ENCODE peak calls at places on chromosome 10, in four cellular contexts. K is A549, G is K562, L is GM12878. A is an unnamed sample.

GRCh38 chr10:127153166-127153565 is 43.2 kb downstream of the INSYN2A start:
- DNase-seq in K (no peak), G (no peak), L (no peak), A (peak)

GRCh38 chr10:14530465-14530864 is 199.7 kb upstream of the FRMD4A start:
- DNase-seq in K (no peak), G (no peak), L (no peak), A (peak)

GRCh38 chr10:624605-625334 is 64.7 kb downstream of the DIP2C start:
- DNase-seq in K (no peak), G (no peak), L (no peak), A (peak)

GRCh38 chr10:124477614-124478363 is 16.2 kb downstream of the LHPP start:
- DNase-seq in K (no peak), G (no peak), L (no peak), A (no peak)

GRCh38 chr10:14397069-14397468 is 66.3 kb upstream of the FRMD4A start:
- DNase-seq in K (no peak), G (no peak), L (no peak), A (peak)

GRCh38 chr10:80900661-80901060 is 363.0 kb downstream of the SH2D4B start:
- DNase-seq in K (no peak), G (no peak), L (no peak), A (no peak)

GRCh38 chr10:18479502-18479901 is 171.9 kb downstream of the NSUN6 start:
- DNase-seq in K (no peak), G (no peak), L (no peak), A (no peak)

GRCh38 chr10:45180507-45180906 is 134.9 kb downstream of the OR13A1 start:
- DNase-seq in K (no peak), G (no peak), L (no peak), A (no peak)

GRCh38 chr10:67925449-67926005 is 41.1 kb downstream of the SIRT1 start:
- DNase-seq in K (no peak), G (no peak), L (no peak), A (peak)

GRCh38 chr10:131560166-131560565 is 248.6 kb upstream of the TCERG1L start:
- DNase-seq in K (no peak), G (no peak), L (no peak), A (no peak)

GRCh38 chr10:27719052-27719451 is 26.6 kb downstream of the MKX start:
- DNase-seq in K (no peak), G (no peak), L (no peak), A (no peak)

GRCh38 chr10:7412482-7413251 is 1.8 kb upstream of the SFMBT2 start:
- DNase-seq in K (no peak), G (no peak), L (no peak), A (no peak)

GRCh38 chr10:5904227-5904626 is 14.2 kb downstream of the FBH1 start:
- DNase-seq in K (no peak), G (no peak), L (peak), A (no peak)

GRCh38 chr10:25288181-25288580 is 113.4 kb downstream of the GPR158 start:
- DNase-seq in K (no peak), G (no peak), L (no peak), A (no peak)

GRCh38 chr10:119022846-119023552 is 6.5 kb upstream of the NANOS1 start:
- DNase-seq in K (no peak), G (no peak), L (no peak), A (peak)

GRCh38 chr10:62185914-62186692 is 82.5 kb downstream of the RTKN2 start:
- DNase-seq in K (no peak), G (no peak), L (no peak), A (no peak)

GRCh38 chr10:126902157-126902556 is 3.1 kb upstream of the DOCK1 start:
- DNase-seq in K (peak), G (no peak), L (no peak), A (peak)

GRCh38 chr10:61975107-61975932 is 73.8 kb downstream of the ARID5B start:
- DNase-seq in K (peak), G (no peak), L (no peak), A (peak)

GRCh38 chr10:1036341-1036791 is 10.7 kb upstream of the IDI2 start:
- DNase-seq in K (peak), G (no peak), L (no peak), A (peak)

DNA sequence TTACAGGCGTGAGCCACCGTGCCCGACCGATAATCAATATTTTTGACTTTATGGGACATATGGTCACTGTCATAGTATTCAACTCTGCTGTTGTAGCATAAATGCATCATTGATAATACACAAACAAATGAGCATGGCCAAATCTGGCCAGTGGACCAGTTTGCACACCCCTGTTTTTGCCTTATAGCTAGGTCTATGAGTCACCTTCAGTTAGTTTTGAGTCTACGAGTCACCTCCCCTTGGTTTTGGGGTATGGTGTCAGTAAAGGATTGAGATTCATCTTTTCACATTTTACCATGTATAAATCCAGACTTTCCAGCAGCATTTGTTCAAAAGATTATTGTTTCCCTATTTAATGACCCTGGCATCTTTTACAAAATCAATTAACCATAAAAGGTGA is 362.5 kb upstream of the NRP1 start:
- DNase-seq in K (no peak), G (no peak), L (no peak), A (peak)
- TF ChIP-seq ELK1 in K (no peak), G (no peak), L (no peak), A (no peak)

DNA sequence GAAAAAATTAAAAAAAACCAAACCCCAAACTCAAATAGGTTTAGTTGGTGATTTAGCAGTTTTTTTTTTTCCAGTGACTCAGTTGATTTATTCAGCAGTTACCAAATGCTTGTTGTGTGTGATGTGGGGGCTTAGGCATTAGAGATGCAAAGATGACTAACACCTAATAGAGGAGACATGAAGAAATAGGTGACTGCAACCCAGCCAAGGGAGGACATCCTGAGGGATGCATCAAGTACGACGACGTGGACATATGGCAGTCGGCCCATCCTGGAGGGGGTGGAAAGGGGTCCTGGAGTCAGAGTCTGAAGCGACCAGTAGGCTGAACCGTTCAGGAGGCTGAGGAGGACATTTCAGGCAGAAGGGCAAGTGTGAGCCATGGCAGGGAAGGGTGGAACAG is 35.5 kb downstream of the LRMDA start:
- DNase-seq in K (no peak), G (no peak), L (no peak), A (no peak)
- TF ChIP-seq ELK1 in K (no peak), G (no peak), L (no peak), A (no peak)

GRCh38 chr10:4058514-4059029 is 273.6 kb upstream of the KLF6 start:
- DNase-seq in K (peak), G (no peak), L (no peak), A (no peak)
- TF ChIP-seq ELK1 in K (no peak), G (no peak), L (no peak), A (no peak)

GRCh38 chr10:77922551-77923179 is 3.9 kb downstream of the DLG5 start:
- DNase-seq in K (no peak), G (no peak), L (no peak), A (no peak)

GRCh38 chr10:77921395-77921794 is 5.2 kb downstream of the DLG5 start:
- DNase-seq in K (no peak), G (no peak), L (no peak), A (no peak)

GRCh38 chr10:77920495-77920894 is 6.1 kb downstream of the DLG5 start:
- DNase-seq in K (no peak), G (no peak), L (no peak), A (no peak)

GRCh38 chr10:77922055-77922454 is 4.5 kb downstream of the DLG5 start:
- DNase-seq in K (no peak), G (no peak), L (no peak), A (no peak)

GRCh38 chr10:77919713-77920108 is 6.8 kb downstream of the DLG5 start:
- DNase-seq in K (peak), G (peak), L (no peak), A (peak)
- TF ChIP-seq ELK1 in K (no peak), G (no peak), L (no peak), A (no peak)

DNA sequence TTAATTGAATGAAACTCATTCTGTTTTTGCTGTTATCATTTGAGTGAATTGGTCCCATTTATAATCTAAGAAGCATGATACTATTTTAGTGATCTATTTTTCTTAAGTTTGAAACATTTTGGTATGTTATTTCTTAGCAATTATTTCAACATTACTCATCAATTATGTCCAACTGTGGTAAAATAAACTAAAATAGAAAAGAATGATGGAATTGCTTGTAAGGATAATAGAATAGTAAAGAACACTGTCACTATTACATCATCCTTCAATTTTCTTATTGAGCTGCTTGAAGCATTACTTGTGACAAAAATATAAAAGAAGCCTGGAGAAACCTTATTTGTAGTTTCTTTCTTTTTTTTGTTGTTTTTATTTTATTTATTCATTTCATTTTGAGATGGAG is 42.4 kb downstream of the ZNF487 start:
- DNase-seq in K (no peak), G (no peak), L (no peak), A (peak)
- TF ChIP-seq ELK1 in K (no peak), G (no peak), L (no peak), A (no peak)

GRCh38 chr10:121611431-121612159 is 13.4 kb upstream of the FGFR2 start:
- DNase-seq in K (no peak), G (no peak), L (no peak), A (no peak)
- TF ChIP-seq ELK1 in K (no peak), G (no peak), L (no peak), A (no peak)

GRCh38 chr10:10642741-10643280 is 374.9 kb upstream of the CELF2 start:
- DNase-seq in K (no peak), G (no peak), L (no peak), A (peak)
- TF ChIP-seq ELK1 in K (no peak), G (no peak), L (no peak), A (no peak)

GRCh38 chr10:75062191-75062849 is 49.1 kb upstream of the SAMD8 start:
- DNase-seq in K (no peak), G (no peak), L (no peak), A (peak)
- TF ChIP-seq ELK1 in K (no peak), G (no peak), L (no peak), A (no peak)

GRCh38 chr10:97224483-97225435 is 39.0 kb upstream of the SLIT1 start:
- DNase-seq in K (no peak), G (no peak), L (no peak), A (peak)

GRCh38 chr10:97222346-97222961 is 36.7 kb upstream of the SLIT1 start:
- DNase-seq in K (no peak), G (peak), L (no peak), A (no peak)

GRCh38 chr10:97215619-97216018 is 29.9 kb upstream of the SLIT1 start:
- DNase-seq in K (no peak), G (no peak), L (no peak), A (no peak)

GRCh38 chr10:97217299-97217698 is 31.5 kb upstream of the SLIT1 start:
- DNase-seq in K (no peak), G (no peak), L (no peak), A (no peak)

DNA sequence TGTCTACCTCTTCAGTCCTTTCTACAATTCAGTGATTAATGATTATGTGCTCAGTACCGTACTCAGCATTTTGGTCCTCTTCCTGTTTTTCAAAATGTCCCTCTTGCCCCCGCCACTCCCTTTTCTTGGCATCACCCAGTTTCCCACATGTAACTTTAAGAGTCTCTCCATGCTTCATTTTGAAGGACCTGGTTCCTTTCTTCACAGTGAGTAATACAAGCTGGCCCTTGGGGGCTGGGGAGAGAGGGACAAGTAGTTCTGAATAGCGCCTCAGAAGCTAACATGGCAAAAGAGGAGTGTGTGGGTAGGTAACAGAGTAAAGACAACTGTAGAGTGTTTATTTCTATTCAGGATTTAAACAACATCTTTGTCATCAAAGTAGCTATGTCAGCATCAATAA is 34.6 kb upstream of the SLIT1 start:
- DNase-seq in K (no peak), G (no peak), L (no peak), A (no peak)
- TF ChIP-seq ELK1 in K (no peak), G (no peak), L (no peak), A (no peak)

GRCh38 chr10:30861976-30862375 is 169.7 kb downstream of the ZNF438 start:
- DNase-seq in K (no peak), G (no peak), L (no peak), A (no peak)

GRCh38 chr10:30863516-30864210 is 168.0 kb downstream of the ZNF438 start:
- DNase-seq in K (no peak), G (no peak), L (no peak), A (peak)

GRCh38 chr10:30865141-30865926 is 166.3 kb downstream of the ZNF438 start:
- DNase-seq in K (no peak), G (no peak), L (no peak), A (peak)

GRCh38 chr10:30861217-30861616 is 170.4 kb downstream of the ZNF438 start:
- DNase-seq in K (no peak), G (no peak), L (no peak), A (no peak)

GRCh38 chr10:30862486-30862885 is 169.2 kb downstream of the ZNF438 start:
- DNase-seq in K (no peak), G (no peak), L (no peak), A (peak)
- TF ChIP-seq ELK1 in K (no peak), G (no peak), L (no peak), A (no peak)

A was measured in IMR-90.